ENCODE peak calls at places on chromosomes 2 and 18, in four cellular contexts. W is GM12865, U is GM23248, M is H9. K is an unnamed sample.

GRCh38 chr2:108575132-108575966 is 41.1 kb downstream of the LIMS1 start:
- DNase-seq in W (no peak), U (peak), M (no peak), K (no peak)

GRCh38 chr2:169507698-169508097 is 1.8 kb upstream of the KLHL41 start:
- DNase-seq in W (no peak), U (peak), M (no peak), K (no peak)

GRCh38 chr2:101559576-101559975 is 84.7 kb upstream of the RFX8 start:
- DNase-seq in W (no peak), U (peak), M (no peak), K (no peak)

GRCh38 chr2:58553937-58554336 is 312.8 kb upstream of the FANCL start:
- DNase-seq in W (peak), U (peak), M (peak), K (peak)

GRCh38 chr2:224887159-224887558 is 155.1 kb downstream of the DOCK10 start:
- DNase-seq in W (peak), U (peak), M (no peak), K (no peak)

GRCh38 chr18:58829263-58829662 is 35.4 kb upstream of the ZNF532 start:
- DNase-seq in W (no peak), U (no peak), M (no peak), K (no peak)

GRCh38 chr18:13811993-13812392 is 12.0 kb upstream of the MC5R start:
- DNase-seq in W (no peak), U (peak), M (peak), K (no peak)

GRCh38 chr18:70288171-70288850 is 534 bp upstream of the SOCS6 start:
- DNase-seq in W (no peak), U (peak), M (peak), K (peak)

GRCh38 chr18:37251679-37252078 is 313.9 kb downstream of the CELF4 start:
- DNase-seq in W (no peak), U (peak), M (no peak), K (no peak)

GRCh38 chr2:142907653-142908052 is 30.2 kb downstream of the KYNU start:
- DNase-seq in W (no peak), U (no peak), M (no peak), K (no peak)

GRCh38 chr18:10351221-10351795 is 103.1 kb upstream of the APCDD1 start:
- DNase-seq in W (no peak), U (peak), M (no peak), K (no peak)

GRCh38 chr2:8148260-8148880 is 533.5 kb upstream of the ID2 start:
- DNase-seq in W (no peak), U (peak), M (no peak), K (no peak)

GRCh38 chr2:231685349-231686191 is 22.8 kb upstream of the PTMA start:
- DNase-seq in W (no peak), U (no peak), M (peak), K (peak)

GRCh38 chr2:3680548-3681345 is 22.6 kb upstream of the DCDC2C start:
- DNase-seq in W (no peak), U (no peak), M (no peak), K (no peak)

GRCh38 chr2:159026170-159026569 is 57.7 kb downstream of the TANC1 start:
- DNase-seq in W (no peak), U (peak), M (no peak), K (no peak)

GRCh38 chr2:146370821-146371220 is 1474.0 kb upstream of the ACVR2A start:
- DNase-seq in W (no peak), U (peak), M (no peak), K (no peak)

GRCh38 chr18:60358516-60358915 is 14.1 kb downstream of the MC4R start:
- DNase-seq in W (no peak), U (peak), M (no peak), K (no peak)

GRCh38 chr18:56645415-56646016 is 5.6 kb upstream of the WDR7 start:
- DNase-seq in W (peak), U (peak), M (no peak), K (no peak)

GRCh38 chr2:56287508-56287907 is 103.7 kb downstream of the CCDC85A start:
- DNase-seq in W (no peak), U (no peak), M (no peak), K (no peak)

GRCh38 chr2:156157670-156158069 is 174.9 kb downstream of the NR4A2 start:
- DNase-seq in W (no peak), U (no peak), M (no peak), K (no peak)

GRCh38 chr2:41879367-41879871 is 168.4 kb upstream of the PKDCC start:
- DNase-seq in W (peak), U (no peak), M (no peak), K (peak)

GRCh38 chr2:46379213-46380037 is 82.2 kb downstream of the EPAS1 start:
- DNase-seq in W (no peak), U (no peak), M (peak), K (no peak)

GRCh38 chr2:235195921-235196320 is 244.1 kb downstream of the SH3BP4 start:
- DNase-seq in W (no peak), U (no peak), M (no peak), K (no peak)

GRCh38 chr18:36745219-36745975 is 83.4 kb downstream of the TPGS2 start:
- DNase-seq in W (no peak), U (no peak), M (no peak), K (peak)

GRCh38 chr2:105708697-105709096 is 36.0 kb upstream of the NCK2 start:
- DNase-seq in W (peak), U (no peak), M (no peak), K (no peak)

GRCh38 chr18:34695300-34695699 is 14.8 kb upstream of the DTNA start:
- DNase-seq in W (peak), U (no peak), M (no peak), K (no peak)

GRCh38 chr2:240640939-240641338 is 15.7 kb downstream of the GPR35 start:
- DNase-seq in W (no peak), U (peak), M (peak), K (peak)

GRCh38 chr2:96089356-96090180 is 26.8 kb downstream of the ADRA2B start:
- DNase-seq in W (no peak), U (no peak), M (peak), K (peak)

GRCh38 chr2:194619368-194619767 is 1037.7 kb upstream of the SLC39A10 start:
- DNase-seq in W (no peak), U (no peak), M (no peak), K (no peak)

GRCh38 chr2:33437815-33438214 is 38.6 kb upstream of the RASGRP3 start:
- DNase-seq in W (no peak), U (peak), M (no peak), K (no peak)

GRCh38 chr18:50284226-50284885 is 3.0 kb upstream of the MBD1 start:
- DNase-seq in W (no peak), U (peak), M (no peak), K (no peak)

GRCh38 chr2:220556658-220557057 is 929.2 kb downstream of the SLC4A3 start:
- DNase-seq in W (no peak), U (peak), M (no peak), K (no peak)

GRCh38 chr2:73939419-73939818 is 12.7 kb downstream of the DGUOK start:
- DNase-seq in W (no peak), U (peak), M (peak), K (peak)

GRCh38 chr2:20707601-20708000 is 40.7 kb downstream of the GDF7 start:
- DNase-seq in W (no peak), U (no peak), M (no peak), K (no peak)

GRCh38 chr2:221518201-221518936 is 53.7 kb downstream of the EPHA4 start:
- DNase-seq in W (peak), U (peak), M (no peak), K (no peak)

GRCh38 chr2:236047886-236048540 is 120.2 kb downstream of the GBX2 start:
- DNase-seq in W (no peak), U (no peak), M (no peak), K (no peak)

GRCh38 chr2:168222095-168222494 is 25.3 kb downstream of the STK39 start:
- DNase-seq in W (no peak), U (no peak), M (no peak), K (no peak)

GRCh38 chr18:5417342-5417741 is 121.8 kb upstream of the ZBTB14 start:
- DNase-seq in W (no peak), U (peak), M (no peak), K (no peak)

GRCh38 chr2:85846411-85846810 is 42.4 kb downstream of the ST3GAL5 start:
- DNase-seq in W (no peak), U (peak), M (no peak), K (no peak)